ENCODE peak calls at places on chromosomes 1 and 21, in nine cellular contexts. Y is neuronal stem cell; E is tibial nerve; R is effector CD4-positive, alpha-beta T cell; V is glutamatergic neuron; F is GOT3; P is kidney glomerular epithelial cell; C is A549; S is type B pancreatic cell. K is an unnamed sample.

GRCh38 chr21:30979054-30979453 is 59.2 kb downstream of the KRTAP19-8 start:
- DNase-seq in F (no peak), E (no peak), R (no peak), V (no peak), P (no peak), Y (no peak), S (no peak), C (no peak), K (no peak)

GRCh38 chr1:72547412-72547811 is 265.1 kb upstream of the NEGR1 start:
- DNase-seq in Y (no peak), R (no peak), F (no peak), P (no peak), E (no peak), S (no peak), C (no peak), V (no peak), K (no peak)

GRCh38 chr1:10973552-10973951 is 38.9 kb upstream of the TARDBP start:
- DNase-seq in C (no peak), R (no peak), V (no peak), P (no peak), E (peak), Y (no peak), F (no peak), S (no peak), K (peak)

GRCh38 chr1:173601588-173601987 is 1.3 kb downstream of the SLC9C2 start:
- DNase-seq in R (no peak), S (no peak), E (no peak), P (no peak), F (no peak), V (no peak), Y (no peak), C (no peak), K (no peak)

GRCh38 chr1:199272690-199273089 is 633.9 kb downstream of the PTPRC start:
- DNase-seq in F (no peak), R (no peak), Y (no peak), S (no peak), V (no peak), E (no peak), P (peak), C (peak), K (peak)

GRCh38 chr1:54980528-54981241 is at the start of gene TMEM61:
- DNase-seq in C (no peak), E (no peak), S (no peak), P (no peak), Y (no peak), F (no peak), V (no peak), R (no peak), K (no peak)

GRCh38 chr1:176216031-176216430 is 8.9 kb upstream of the COP1 start:
- DNase-seq in E (no peak), S (no peak), Y (no peak), R (no peak), P (no peak), C (no peak), F (no peak), V (no peak), K (no peak)

GRCh38 chr1:203669739-203670138 is 43.1 kb downstream of the ATP2B4 start:
- DNase-seq in F (no peak), E (no peak), R (no peak), V (no peak), P (peak), C (peak), Y (no peak), S (no peak), K (peak)

GRCh38 chr1:109589177-109589576 is 30.2 kb downstream of the GNAT2 start:
- DNase-seq in S (no peak), V (no peak), R (no peak), P (no peak), F (no peak), Y (no peak), C (no peak), E (no peak), K (no peak)

GRCh38 chr1:222877854-222878253 is 63.0 kb downstream of the DISP1 start:
- DNase-seq in V (no peak), C (no peak), Y (no peak), S (no peak), E (no peak), R (no peak), P (no peak), F (no peak), K (no peak)

GRCh38 chr1:67162954-67163353 is 3.3 kb upstream of the IL23R start:
- DNase-seq in C (peak), R (no peak), F (no peak), Y (no peak), P (peak), V (no peak), S (no peak), E (no peak), K (peak)

GRCh38 chr1:197808843-197809242 is 33.6 kb upstream of the DENND1B start:
- DNase-seq in E (no peak), P (no peak), F (no peak), R (no peak), C (no peak), Y (no peak), V (no peak), S (no peak), K (no peak)

GRCh38 chr1:245091818-245092637 is 62.8 kb upstream of the KIF26B start:
- DNase-seq in Y (no peak), V (peak), C (peak), F (no peak), S (no peak), E (no peak), P (peak), R (no peak), K (peak)

GRCh38 chr21:36860736-36861594 is 105.5 kb downstream of the HLCS start:
- DNase-seq in F (no peak), P (peak), C (peak), V (no peak), Y (no peak), R (no peak), S (no peak), E (no peak), K (peak)

GRCh38 chr1:54347955-54348699 is 58.1 kb downstream of the SSBP3 start:
- DNase-seq in R (no peak), S (no peak), F (no peak), V (no peak), E (no peak), C (no peak), Y (no peak), P (no peak), K (no peak)

GRCh38 chr1:11658542-11658941 is 3.9 kb downstream of the FBXO44 start:
- DNase-seq in P (no peak), E (no peak), S (no peak), F (no peak), C (no peak), V (no peak), Y (no peak), R (no peak), K (no peak)

GRCh38 chr1:117753232-117753631 is 147.4 kb downstream of the TENT5C start:
- DNase-seq in Y (no peak), E (no peak), F (no peak), R (no peak), V (no peak), C (no peak), P (no peak), S (no peak), K (no peak)

GRCh38 chr21:31180256-31181088 is 142.2 kb upstream of the KRTAP19-8 start:
- DNase-seq in C (peak), V (no peak), S (no peak), E (peak), F (no peak), Y (no peak), P (peak), R (no peak), K (no peak)

GRCh38 chr1:86441581-86441980 is 17.6 kb downstream of the CLCA2 start:
- DNase-seq in Y (no peak), E (no peak), F (no peak), R (no peak), S (no peak), V (no peak), C (no peak), P (no peak), K (no peak)

GRCh38 chr21:18002393-18002792 is 183.2 kb upstream of the C21orf91 start:
- DNase-seq in V (no peak), R (no peak), C (no peak), E (no peak), S (no peak), P (no peak), F (no peak), Y (no peak), K (no peak)

GRCh38 chr1:181669209-181669608 is 185.9 kb downstream of the CACNA1E start:
- DNase-seq in C (no peak), V (no peak), R (no peak), E (no peak), P (no peak), Y (no peak), F (no peak), S (no peak), K (no peak)

GRCh38 chr1:184160236-184160635 is 108.7 kb downstream of the TSEN15 start:
- DNase-seq in P (no peak), C (peak), V (no peak), S (no peak), R (no peak), F (no peak), E (no peak), Y (no peak), K (peak)

GRCh38 chr1:101178341-101178687 is 58.5 kb upstream of the S1PR1 start:
- DNase-seq in R (no peak), F (no peak), C (no peak), V (no peak), Y (no peak), P (no peak), S (no peak), E (no peak), K (no peak)

GRCh38 chr1:9316080-9316444 is 23.4 kb downstream of the SPSB1 start:
- DNase-seq in S (no peak), R (no peak), P (no peak), F (no peak), Y (no peak), V (no peak), C (peak), E (no peak), K (no peak)

GRCh38 chr1:192476802-192477298 is 98.7 kb upstream of the RGS1 start:
- DNase-seq in S (no peak), R (no peak), E (peak), C (no peak), P (peak), F (no peak), V (no peak), Y (no peak), K (no peak)

GRCh38 chr21:35026617-35027557 is 22.2 kb downstream of the RUNX1 start:
- DNase-seq in S (no peak), C (peak), P (no peak), V (peak), E (peak), F (no peak), Y (peak), R (peak), K (no peak)

GRCh38 chr1:106921186-106921585 is 135.3 kb upstream of the PRMT6 start:
- DNase-seq in E (no peak), S (no peak), P (peak), C (no peak), F (no peak), Y (no peak), R (no peak), V (no peak), K (peak)

GRCh38 chr1:98286656-98287055 is 365.8 kb upstream of the DPYD start:
- DNase-seq in E (no peak), R (no peak), V (no peak), Y (no peak), C (no peak), F (no peak), P (no peak), S (no peak), K (no peak)

GRCh38 chr1:154493276-154493675 is 8.7 kb upstream of the TDRD10 start:
- DNase-seq in R (no peak), Y (no peak), V (no peak), F (no peak), C (no peak), S (no peak), E (no peak), P (no peak), K (no peak)

GRCh38 chr1:41542196-41542955 is 57.9 kb upstream of the EDN2 start:
- DNase-seq in V (no peak), E (no peak), P (no peak), R (no peak), S (no peak), F (no peak), C (no peak), Y (no peak), K (no peak)

GRCh38 chr1:234918216-234918841 is 210.3 kb downstream of the TOMM20 start:
- DNase-seq in R (no peak), Y (peak), S (no peak), C (no peak), P (no peak), V (no peak), F (no peak), E (no peak), K (no peak)

GRCh38 chr1:16172964-16173446 is 17.1 kb upstream of the EPHA2 start:
- DNase-seq in E (no peak), Y (no peak), F (no peak), V (no peak), P (peak), C (peak), R (no peak), S (no peak), K (no peak)

GRCh38 chr1:83746234-83746633 is 252.7 kb downstream of the TTLL7 start:
- DNase-seq in R (no peak), E (no peak), P (no peak), S (no peak), Y (no peak), C (no peak), F (no peak), V (no peak), K (no peak)

GRCh38 chr1:29352719-29353420 is 116.5 kb downstream of the PTPRU start:
- DNase-seq in S (no peak), C (no peak), E (no peak), Y (no peak), F (no peak), P (no peak), V (no peak), R (no peak), K (no peak)

K was measured in HCEC 1CT.